ENCODE peak calls at places on chromosomes 3 and 15, in seven cellular contexts. One of them, this sample, is unnamed. For H3K27me3, the result is how much of the 10 kb centered on the place peaks cover.

GRCh38 chr15:71591057-71591456 is 219.3 kb upstream of the NR2E3 start:
- DNase-seq in left ventricle myocardium inferior: no peak
- DNase-seq in mesenchymal stem cell: peak
- DNase-seq in left lung: no peak
- DNase-seq in cardiac muscle cell: no peak
- DNase-seq in right cardiac atrium: no peak
- DNase-seq in fibroblast of lung: no peak
- DNase-seq in this sample: no peak

GRCh38 chr15:34065941-34066340 is 26.9 kb upstream of the AVEN start:
- DNase-seq in left ventricle myocardium inferior: no peak
- DNase-seq in mesenchymal stem cell: no peak
- DNase-seq in left lung: no peak
- DNase-seq in cardiac muscle cell: no peak
- DNase-seq in right cardiac atrium: no peak
- DNase-seq in fibroblast of lung: no peak
- DNase-seq in this sample: no peak

GRCh38 chr3:176795897-176796296 is 401.4 kb downstream of the TBL1XR1 start:
- DNase-seq in left ventricle myocardium inferior: no peak
- DNase-seq in mesenchymal stem cell: peak
- DNase-seq in left lung: no peak
- DNase-seq in cardiac muscle cell: no peak
- DNase-seq in right cardiac atrium: no peak
- DNase-seq in fibroblast of lung: no peak
- DNase-seq in this sample: no peak

GRCh38 chr3:59816312-59816711 is 766.5 kb upstream of the CFAP20DC start:
- DNase-seq in left ventricle myocardium inferior: no peak
- DNase-seq in mesenchymal stem cell: no peak
- DNase-seq in left lung: no peak
- DNase-seq in cardiac muscle cell: no peak
- DNase-seq in right cardiac atrium: no peak
- DNase-seq in fibroblast of lung: no peak
- DNase-seq in this sample: no peak

GRCh38 chr15:85494035-85494793 is 113.8 kb downstream of the AKAP13 start:
- DNase-seq in left ventricle myocardium inferior: no peak
- DNase-seq in mesenchymal stem cell: peak
- DNase-seq in left lung: no peak
- DNase-seq in cardiac muscle cell: peak
- DNase-seq in right cardiac atrium: no peak
- DNase-seq in fibroblast of lung: peak
- DNase-seq in this sample: peak

GRCh38 chr3:71681224-71681668 is 44.0 kb downstream of the EIF4E3 start:
- DNase-seq in left ventricle myocardium inferior: peak
- DNase-seq in mesenchymal stem cell: peak
- DNase-seq in left lung: peak
- DNase-seq in cardiac muscle cell: peak
- DNase-seq in right cardiac atrium: peak
- DNase-seq in fibroblast of lung: peak
- DNase-seq in this sample: peak

GRCh38 chr3:185825639-185826481 is 1.0 kb upstream of the IGF2BP2 start:
- DNase-seq in left ventricle myocardium inferior: peak
- DNase-seq in mesenchymal stem cell: peak
- DNase-seq in left lung: peak
- DNase-seq in cardiac muscle cell: peak
- DNase-seq in right cardiac atrium: peak
- DNase-seq in fibroblast of lung: peak
- DNase-seq in this sample: peak

GRCh38 chr3:67593761-67594234 is 60.6 kb downstream of the SUCLG2 start:
- DNase-seq in left ventricle myocardium inferior: no peak
- DNase-seq in mesenchymal stem cell: peak
- DNase-seq in left lung: no peak
- DNase-seq in cardiac muscle cell: peak
- DNase-seq in right cardiac atrium: no peak
- DNase-seq in fibroblast of lung: peak
- DNase-seq in this sample: no peak

GRCh38 chr3:50486219-50486888 is 17.1 kb downstream of the CACNA2D2 start:
- DNase-seq in left ventricle myocardium inferior: no peak
- DNase-seq in mesenchymal stem cell: no peak
- DNase-seq in left lung: no peak
- DNase-seq in cardiac muscle cell: no peak
- DNase-seq in right cardiac atrium: no peak
- DNase-seq in fibroblast of lung: no peak
- DNase-seq in this sample: no peak

GRCh38 chr3:45865568-45865955 is 20.8 kb upstream of the CCR9 start:
- DNase-seq in left ventricle myocardium inferior: no peak
- DNase-seq in mesenchymal stem cell: no peak
- DNase-seq in left lung: no peak
- DNase-seq in cardiac muscle cell: no peak
- DNase-seq in right cardiac atrium: no peak
- DNase-seq in fibroblast of lung: no peak
- DNase-seq in this sample: no peak

GRCh38 chr3:157981819-157982218 is 124.4 kb downstream of the SHOX2 start:
- DNase-seq in left ventricle myocardium inferior: no peak
- DNase-seq in mesenchymal stem cell: no peak
- DNase-seq in left lung: no peak
- DNase-seq in cardiac muscle cell: no peak
- DNase-seq in right cardiac atrium: no peak
- DNase-seq in fibroblast of lung: no peak
- DNase-seq in this sample: no peak

GRCh38 chr3:122992138-122992537 is 35.4 kb downstream of the SEMA5B start:
- DNase-seq in left ventricle myocardium inferior: no peak
- DNase-seq in mesenchymal stem cell: no peak
- DNase-seq in left lung: no peak
- DNase-seq in cardiac muscle cell: no peak
- DNase-seq in right cardiac atrium: no peak
- DNase-seq in fibroblast of lung: no peak
- DNase-seq in this sample: no peak

GRCh38 chr3:122993573-122993972 is 34.0 kb downstream of the SEMA5B start:
- DNase-seq in left ventricle myocardium inferior: no peak
- DNase-seq in mesenchymal stem cell: no peak
- DNase-seq in left lung: no peak
- DNase-seq in cardiac muscle cell: no peak
- DNase-seq in right cardiac atrium: no peak
- DNase-seq in fibroblast of lung: no peak
- DNase-seq in this sample: peak

GRCh38 chr3:122989856-122990575 is 37.5 kb downstream of the SEMA5B start:
- DNase-seq in left ventricle myocardium inferior: no peak
- DNase-seq in mesenchymal stem cell: no peak
- DNase-seq in left lung: no peak
- DNase-seq in cardiac muscle cell: no peak
- DNase-seq in right cardiac atrium: no peak
- DNase-seq in fibroblast of lung: no peak
- DNase-seq in this sample: no peak

GRCh38 chr3:122992628-122993570 is 34.7 kb downstream of the SEMA5B start:
- DNase-seq in left ventricle myocardium inferior: no peak
- DNase-seq in mesenchymal stem cell: no peak
- DNase-seq in left lung: no peak
- DNase-seq in cardiac muscle cell: no peak
- DNase-seq in right cardiac atrium: peak
- DNase-seq in fibroblast of lung: no peak
- DNase-seq in this sample: peak

DNA sequence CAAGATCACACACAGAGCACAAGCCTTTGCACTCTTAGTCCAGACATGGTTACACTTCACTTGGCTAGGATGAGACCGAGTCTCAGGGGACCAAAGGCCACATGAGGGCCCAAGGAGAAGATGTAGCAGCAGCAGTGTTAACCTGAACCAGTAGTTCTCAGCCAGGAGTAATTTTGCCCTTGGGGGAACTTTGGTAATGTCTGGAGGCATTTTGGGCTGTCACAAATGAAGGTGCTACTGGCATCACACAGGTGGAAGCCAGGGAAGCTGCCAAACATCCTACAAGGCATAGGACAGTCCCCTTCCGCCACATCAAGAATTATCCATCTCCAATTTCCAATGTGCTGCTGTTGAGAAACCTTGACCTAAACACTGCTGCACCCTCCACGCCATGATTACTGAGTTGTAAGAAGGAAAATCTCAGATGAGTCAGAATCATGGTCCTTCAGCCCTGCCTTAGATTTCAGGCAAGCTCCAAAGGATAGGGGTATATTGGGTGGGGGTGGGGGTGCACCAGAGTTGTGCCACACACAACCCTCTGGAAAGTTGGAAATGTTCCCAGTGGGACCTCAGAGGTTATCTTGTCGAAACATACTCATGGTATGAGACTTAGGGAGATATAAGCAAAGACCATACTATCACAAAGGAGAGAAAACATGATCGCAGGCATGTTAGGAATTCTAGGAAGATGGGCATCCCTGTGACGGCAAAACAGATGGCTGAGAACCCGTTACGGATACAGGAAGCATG is 36.2 kb downstream of the SEMA5B start:
- DNase-seq in left ventricle myocardium inferior: no peak
- DNase-seq in mesenchymal stem cell: no peak
- DNase-seq in left lung: no peak
- DNase-seq in cardiac muscle cell: no peak
- DNase-seq in right cardiac atrium: no peak
- DNase-seq in fibroblast of lung: no peak
- DNase-seq in this sample: no peak
- H3K27me3 ChIP-seq in left ventricle myocardium inferior: under half
- H3K27me3 ChIP-seq in mesenchymal stem cell: half or more
- H3K27me3 ChIP-seq in left lung: under half
- H3K27me3 ChIP-seq in cardiac muscle cell: under half
- H3K27me3 ChIP-seq in right cardiac atrium: under half
- H3K27me3 ChIP-seq in fibroblast of lung: under half
- H3K27me3 ChIP-seq in this sample: half or more

GRCh38 chr3:14320221-14320620 is 82.2 kb upstream of the SLC6A6 start:
- DNase-seq in left ventricle myocardium inferior: no peak
- DNase-seq in mesenchymal stem cell: no peak
- DNase-seq in left lung: no peak
- DNase-seq in cardiac muscle cell: no peak
- DNase-seq in right cardiac atrium: no peak
- DNase-seq in fibroblast of lung: no peak
- DNase-seq in this sample: no peak

GRCh38 chr3:14324224-14324944 is 78.0 kb upstream of the SLC6A6 start:
- DNase-seq in left ventricle myocardium inferior: no peak
- DNase-seq in mesenchymal stem cell: peak
- DNase-seq in left lung: no peak
- DNase-seq in cardiac muscle cell: no peak
- DNase-seq in right cardiac atrium: no peak
- DNase-seq in fibroblast of lung: no peak
- DNase-seq in this sample: peak

GRCh38 chr3:14323401-14324223 is 78.8 kb upstream of the SLC6A6 start:
- DNase-seq in left ventricle myocardium inferior: no peak
- DNase-seq in mesenchymal stem cell: no peak
- DNase-seq in left lung: no peak
- DNase-seq in cardiac muscle cell: no peak
- DNase-seq in right cardiac atrium: no peak
- DNase-seq in fibroblast of lung: no peak
- DNase-seq in this sample: no peak

GRCh38 chr3:14322001-14322400 is 80.4 kb upstream of the SLC6A6 start:
- DNase-seq in left ventricle myocardium inferior: no peak
- DNase-seq in mesenchymal stem cell: no peak
- DNase-seq in left lung: no peak
- DNase-seq in cardiac muscle cell: no peak
- DNase-seq in right cardiac atrium: no peak
- DNase-seq in fibroblast of lung: no peak
- DNase-seq in this sample: no peak

GRCh38 chr3:14322667-14323295 is 79.6 kb upstream of the SLC6A6 start:
- DNase-seq in left ventricle myocardium inferior: no peak
- DNase-seq in mesenchymal stem cell: no peak
- DNase-seq in left lung: no peak
- DNase-seq in cardiac muscle cell: no peak
- DNase-seq in right cardiac atrium: no peak
- DNase-seq in fibroblast of lung: no peak
- DNase-seq in this sample: no peak
- H3K4me3 ChIP-seq in left ventricle myocardium inferior: peak
- H3K4me3 ChIP-seq in mesenchymal stem cell: no peak
- H3K4me3 ChIP-seq in left lung: no peak
- H3K4me3 ChIP-seq in cardiac muscle cell: no peak
- H3K4me3 ChIP-seq in right cardiac atrium: no peak
- H3K4me3 ChIP-seq in fibroblast of lung: no peak
- H3K4me3 ChIP-seq in this sample: no peak

DNA sequence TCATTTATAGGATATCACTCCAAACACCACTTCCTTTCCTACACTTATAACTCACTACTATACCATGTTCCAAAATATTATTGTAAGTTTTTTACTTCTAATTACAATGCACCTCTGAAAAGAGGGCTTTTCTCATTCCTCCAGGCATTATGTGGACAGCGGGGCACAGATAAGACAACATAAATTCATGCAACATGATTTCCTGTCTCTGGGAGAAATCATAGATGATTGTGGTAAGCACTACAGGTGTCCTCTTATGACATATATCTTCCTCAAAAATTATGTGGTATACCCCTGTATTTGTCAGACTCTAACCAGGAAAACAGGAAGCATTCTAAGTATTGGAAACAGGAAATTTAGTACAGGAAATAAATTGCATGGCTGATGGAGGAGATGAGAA is 45.7 kb upstream of the INO80 start:
- DNase-seq in left ventricle myocardium inferior: no peak
- DNase-seq in mesenchymal stem cell: no peak
- DNase-seq in left lung: no peak
- DNase-seq in cardiac muscle cell: peak
- DNase-seq in right cardiac atrium: no peak
- DNase-seq in fibroblast of lung: no peak
- DNase-seq in this sample: no peak
- H3K27me3 ChIP-seq in left ventricle myocardium inferior: under half
- H3K27me3 ChIP-seq in mesenchymal stem cell: under half
- H3K27me3 ChIP-seq in left lung: under half
- H3K27me3 ChIP-seq in cardiac muscle cell: under half
- H3K27me3 ChIP-seq in right cardiac atrium: under half
- H3K27me3 ChIP-seq in fibroblast of lung: under half
- H3K27me3 ChIP-seq in this sample: under half

GRCh38 chr3:128355549-128355930 is 111.2 kb downstream of the DNAJB8 start:
- DNase-seq in left ventricle myocardium inferior: no peak
- DNase-seq in mesenchymal stem cell: no peak
- DNase-seq in left lung: no peak
- DNase-seq in cardiac muscle cell: no peak
- DNase-seq in right cardiac atrium: no peak
- DNase-seq in fibroblast of lung: no peak
- DNase-seq in this sample: no peak

GRCh38 chr3:128359060-128359664 is 107.5 kb downstream of the DNAJB8 start:
- DNase-seq in left ventricle myocardium inferior: no peak
- DNase-seq in mesenchymal stem cell: no peak
- DNase-seq in left lung: no peak
- DNase-seq in cardiac muscle cell: no peak
- DNase-seq in right cardiac atrium: no peak
- DNase-seq in fibroblast of lung: no peak
- DNase-seq in this sample: no peak

GRCh38 chr3:128358156-128358895 is 108.4 kb downstream of the DNAJB8 start:
- DNase-seq in left ventricle myocardium inferior: no peak
- DNase-seq in mesenchymal stem cell: no peak
- DNase-seq in left lung: peak
- DNase-seq in cardiac muscle cell: no peak
- DNase-seq in right cardiac atrium: no peak
- DNase-seq in fibroblast of lung: no peak
- DNase-seq in this sample: no peak

GRCh38 chr3:128354788-128355548 is 111.7 kb downstream of the DNAJB8 start:
- DNase-seq in left ventricle myocardium inferior: no peak
- DNase-seq in mesenchymal stem cell: peak
- DNase-seq in left lung: no peak
- DNase-seq in cardiac muscle cell: no peak
- DNase-seq in right cardiac atrium: no peak
- DNase-seq in fibroblast of lung: no peak
- DNase-seq in this sample: no peak

DNA sequence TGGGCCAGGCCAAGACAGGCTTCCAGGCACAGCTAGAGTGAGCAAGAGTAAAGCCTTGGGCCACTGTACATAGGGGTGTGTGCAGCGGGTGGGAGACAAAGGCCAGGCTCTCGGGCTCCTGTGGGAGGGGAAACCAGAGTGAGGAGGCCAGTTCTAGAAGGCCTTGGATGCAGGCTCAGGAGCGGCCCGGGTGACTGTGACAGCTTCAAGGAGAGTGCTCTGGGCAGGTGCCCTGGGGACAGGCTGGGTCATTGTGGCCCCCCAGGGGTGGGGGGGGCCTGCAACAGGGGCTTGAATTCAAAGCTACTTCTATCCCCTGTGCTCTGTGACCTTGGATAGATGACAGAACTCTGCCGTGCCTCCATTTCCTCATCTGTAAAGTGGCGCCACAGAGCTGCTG is 109.2 kb downstream of the DNAJB8 start:
- DNase-seq in left ventricle myocardium inferior: no peak
- DNase-seq in mesenchymal stem cell: no peak
- DNase-seq in left lung: peak
- DNase-seq in cardiac muscle cell: no peak
- DNase-seq in right cardiac atrium: no peak
- DNase-seq in fibroblast of lung: no peak
- DNase-seq in this sample: no peak
- H3K4me3 ChIP-seq in left ventricle myocardium inferior: no peak
- H3K4me3 ChIP-seq in mesenchymal stem cell: no peak
- H3K4me3 ChIP-seq in left lung: no peak
- H3K4me3 ChIP-seq in cardiac muscle cell: no peak
- H3K4me3 ChIP-seq in right cardiac atrium: no peak
- H3K4me3 ChIP-seq in fibroblast of lung: no peak
- H3K4me3 ChIP-seq in this sample: no peak